ENCODE peak calls at places on chromosomes 3 and 15, in five cellular contexts. X, Q, V, S and W are unnamed samples. For H3K27me3, the result is how much of the 10 kb centered on the place peaks cover.

GRCh38 chr3:125080077-125080476 is 24.3 kb upstream of the HEG1 start:
- DNase-seq in S (no peak), V (no peak), Q (no peak), X (no peak), W (no peak)

GRCh38 chr3:33238923-33239322 is 20.3 kb upstream of the SUSD5 start:
- DNase-seq in X (no peak), Q (no peak), V (no peak), S (no peak), W (no peak)

GRCh38 chr3:24494616-24495333 is at the start of gene THRB:
- DNase-seq in X (peak), Q (peak), V (peak), S (peak), W (peak)

GRCh38 chr3:70519913-70520659 is 207.6 kb upstream of the MDFIC2 start:
- DNase-seq in S (no peak), V (no peak), X (no peak), Q (no peak), W (no peak)

GRCh38 chr15:82829234-82829633 is 19.8 kb downstream of the WHAMM start:
- DNase-seq in X (no peak), S (no peak), Q (no peak), V (no peak), W (no peak)

GRCh38 chr3:49998326-49998725 is 58.4 kb downstream of the RBM6 start:
- DNase-seq in S (no peak), V (no peak), X (no peak), Q (no peak), W (no peak)

GRCh38 chr3:115348951-115349745 is 202.1 kb upstream of the ZBTB20 start:
- DNase-seq in V (no peak), S (no peak), X (no peak), Q (no peak), W (no peak)

GRCh38 chr3:168884353-168884903 is 779.1 kb downstream of the MECOM start:
- DNase-seq in S (peak), V (no peak), Q (no peak), X (no peak), W (no peak)

GRCh38 chr3:122984007-122984406 is 43.6 kb downstream of the SEMA5B start:
- DNase-seq in S (no peak), Q (no peak), V (no peak), X (no peak), W (no peak)

GRCh38 chr15:40238481-40238926 is 359 bp upstream of the PAK6 start:
- DNase-seq in S (peak), X (peak), Q (no peak), V (no peak), W (no peak)

GRCh38 chr15:61327019-61327631 is 98.0 kb upstream of the RORA start:
- DNase-seq in V (no peak), S (no peak), X (no peak), Q (peak), W (no peak)

GRCh38 chr15:41377978-41378377 is 24.3 kb downstream of the NDUFAF1 start:
- DNase-seq in Q (no peak), X (no peak), S (no peak), V (no peak), W (no peak)

GRCh38 chr3:190449801-190450200 is at the start of gene TMEM207:
- DNase-seq in V (no peak), X (no peak), S (no peak), Q (no peak), W (no peak)

GRCh38 chr3:52810923-52811322 is 16.3 kb downstream of the ITIH3 start:
- DNase-seq in Q (no peak), X (no peak), S (no peak), V (no peak), W (no peak)

GRCh38 chr3:71458895-71459294 is 124.6 kb downstream of the FOXP1 start:
- DNase-seq in X (no peak), Q (no peak), V (no peak), S (no peak), W (no peak)

GRCh38 chr3:70933105-70933810 is 620.8 kb upstream of the MDFIC2 start:
- DNase-seq in V (no peak), X (no peak), Q (no peak), S (no peak), W (no peak)

GRCh38 chr3:192636517-192637444 is 90.6 kb downstream of the FGF12 start:
- DNase-seq in Q (no peak), S (no peak), V (no peak), X (no peak), W (no peak)

GRCh38 chr3:106114848-106115247 is 246.0 kb upstream of the CBLB start:
- DNase-seq in S (no peak), Q (no peak), V (no peak), X (no peak), W (no peak)

GRCh38 chr3:111768076-111768475 is 91.0 kb upstream of the PHLDB2 start:
- DNase-seq in X (no peak), S (no peak), Q (no peak), V (no peak), W (no peak)

GRCh38 chr15:101641134-101641764 is 10.9 kb downstream of the TM2D3 start:
- DNase-seq in X (peak), Q (peak), S (peak), V (peak), W (peak)

GRCh38 chr3:535566-536416 is 339.2 kb downstream of the CHL1 start:
- DNase-seq in Q (peak), V (peak), S (no peak), X (peak), W (peak)

GRCh38 chr3:134251731-134252391 is 1.2 kb upstream of the RYK start:
- DNase-seq in V (no peak), X (no peak), S (no peak), Q (no peak), W (peak)
- H3K27ac ChIP-seq in V (peak), X (peak), S (peak), Q (peak), W (peak)

GRCh38 chr15:47179988-47180387 is 537.3 kb upstream of the SEMA6D start:
- DNase-seq in X (no peak), Q (no peak), S (no peak), V (no peak), W (no peak)
- H3K27me3 ChIP-seq in X (under half), Q (under half), S (under half), V (under half), W (under half)

GRCh38 chr3:117887031-117887430 is 1147.6 kb downstream of the IGSF11 start:
- DNase-seq in X (no peak), V (no peak), Q (no peak), S (no peak), W (no peak)
- H3K27ac ChIP-seq in X (no peak), V (no peak), Q (no peak), S (no peak), W (no peak)

DNA sequence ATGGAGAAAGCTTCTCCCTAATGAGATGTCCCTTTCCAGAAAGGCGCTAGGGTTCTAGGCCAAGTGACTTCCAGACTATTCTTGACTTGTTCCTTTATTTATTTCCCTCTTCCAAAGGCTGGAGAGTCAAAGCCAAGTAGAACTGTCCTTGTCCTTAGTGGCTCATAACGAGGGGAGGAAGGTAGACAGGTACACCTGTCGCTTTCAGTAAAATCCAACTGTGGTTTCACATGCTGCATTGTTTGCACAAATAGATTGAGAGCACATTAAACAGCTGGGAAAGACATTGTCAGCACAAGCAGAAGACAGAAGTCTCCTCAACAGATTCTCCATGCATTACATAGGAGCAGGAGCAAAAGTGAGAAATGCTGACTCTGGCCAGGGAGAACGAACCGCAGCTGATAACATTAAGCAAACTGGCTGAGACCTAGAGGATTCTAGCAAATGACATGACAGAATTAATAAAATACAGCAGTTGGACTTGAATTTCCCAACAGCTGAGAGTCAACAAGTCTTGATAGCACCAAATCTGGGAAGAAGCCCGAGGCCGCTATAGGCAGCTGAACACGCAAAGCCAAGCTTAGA is 227.7 kb downstream of the TLE3 start:
- DNase-seq in X (no peak), Q (no peak), V (no peak), S (no peak), W (no peak)
- H3K27me3 ChIP-seq in X (under half), Q (under half), V (under half), S (under half), W (under half)

GRCh38 chr3:84141571-84141970 is 817.2 kb upstream of the CADM2 start:
- DNase-seq in Q (no peak), X (no peak), V (no peak), S (no peak), W (no peak)
- H3K27ac ChIP-seq in Q (no peak), X (no peak), V (no peak), S (no peak), W (no peak)

GRCh38 chr3:184593201-184593922 is 31.8 kb downstream of the EPHB3 start:
- DNase-seq in X (no peak), S (no peak), V (peak), Q (no peak), W (peak)
- H3K27me3 ChIP-seq in X (under half), S (under half), V (under half), Q (under half), W (under half)